ENCODE peak calls at places on chromosomes 16 and 17, in four cellular contexts. H, S, P and B are unnamed samples.

GRCh38 chr17:17832040-17832363 is 4.8 kb downstream of the SREBF1 start:
- DNase-seq in H (no peak), S (no peak), P (no peak), B (no peak)

GRCh38 chr16:4767872-4768548 is 1.0 kb upstream of the ZNF500 start:
- DNase-seq in H (no peak), S (no peak), P (no peak), B (no peak)

GRCh38 chr17:29263916-29264315 is 17.3 kb downstream of the CRYBA1 start:
- DNase-seq in H (no peak), S (no peak), P (no peak), B (no peak)

GRCh38 chr16:64615647-64616280 is 506.1 kb downstream of the CDH11 start:
- DNase-seq in H (no peak), S (peak), P (no peak), B (no peak)

GRCh38 chr17:64448665-64449512 is at the start of gene MILR1:
- DNase-seq in H (no peak), S (no peak), P (no peak), B (peak)

GRCh38 chr17:75267146-75267402 is 4.0 kb downstream of the MIF4GD start:
- DNase-seq in H (no peak), S (no peak), P (no peak), B (no peak)

GRCh38 chr16:64892843-64893242 is 229.0 kb downstream of the CDH11 start:
- DNase-seq in H (no peak), S (no peak), P (no peak), B (peak)

GRCh38 chr16:50967827-50968612 is 183.1 kb downstream of the SALL1 start:
- DNase-seq in H (no peak), S (no peak), P (no peak), B (no peak)

GRCh38 chr17:41010421-41010820 is 1.5 kb upstream of the KRTAP3-1 start:
- DNase-seq in H (no peak), S (no peak), P (no peak), B (no peak)

GRCh38 chr17:39963826-39964225 is 1.0 kb downstream of the GSDMA start:
- DNase-seq in H (no peak), S (no peak), P (no peak), B (no peak)

GRCh38 chr16:49594706-49595534 is 221.3 kb downstream of the C16orf78 start:
- DNase-seq in H (no peak), S (no peak), P (no peak), B (no peak)

GRCh38 chr16:17529982-17530760 is 59.4 kb upstream of the XYLT1 start:
- DNase-seq in H (no peak), S (no peak), P (no peak), B (no peak)

GRCh38 chr16:46929378-46930332 is 43.8 kb downstream of the DNAJA2 start:
- DNase-seq in H (peak), S (peak), P (peak), B (peak)

GRCh38 chr17:6755731-6756184 is at the start of gene XAF1:
- DNase-seq in H (peak), S (no peak), P (no peak), B (peak)

GRCh38 chr16:87380875-87381274 is 2.7 kb downstream of the FBXO31 start:
- DNase-seq in H (no peak), S (no peak), P (no peak), B (no peak)
- H3K27ac ChIP-seq in H (peak), S (no peak), P (peak), B (no peak)

DNA sequence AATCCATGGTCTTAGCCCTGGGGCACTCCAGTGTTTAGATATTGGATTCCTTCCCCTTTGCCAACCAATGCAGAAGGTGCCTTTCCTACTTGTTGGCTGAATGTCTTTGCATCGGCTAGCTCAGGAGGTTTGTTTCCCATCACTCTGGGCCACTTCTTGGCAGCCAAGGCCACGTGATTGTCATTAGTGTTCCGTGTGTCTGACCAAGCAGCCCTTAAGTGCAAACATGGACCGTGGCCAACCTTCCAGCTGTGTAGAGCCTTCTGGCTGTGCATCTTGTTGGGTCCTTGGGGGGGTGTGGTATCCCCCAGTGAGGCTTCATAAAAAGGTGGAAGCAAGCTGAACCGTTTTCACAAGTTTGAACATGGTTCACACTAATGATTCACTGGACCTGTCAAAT is 66.0 kb downstream of the GNAO1 start:
- DNase-seq in H (no peak), S (no peak), P (no peak), B (no peak)
- TF ChIP-seq POLR2AphosphoS5 in H (no peak), S (no peak), P (no peak), B (no peak)

GRCh38 chr16:82317411-82318168 is 147.6 kb upstream of the MPHOSPH6 start:
- DNase-seq in H (peak), S (no peak), P (no peak), B (no peak)
- H3K27ac ChIP-seq in H (no peak), S (no peak), P (no peak), B (no peak)

DNA sequence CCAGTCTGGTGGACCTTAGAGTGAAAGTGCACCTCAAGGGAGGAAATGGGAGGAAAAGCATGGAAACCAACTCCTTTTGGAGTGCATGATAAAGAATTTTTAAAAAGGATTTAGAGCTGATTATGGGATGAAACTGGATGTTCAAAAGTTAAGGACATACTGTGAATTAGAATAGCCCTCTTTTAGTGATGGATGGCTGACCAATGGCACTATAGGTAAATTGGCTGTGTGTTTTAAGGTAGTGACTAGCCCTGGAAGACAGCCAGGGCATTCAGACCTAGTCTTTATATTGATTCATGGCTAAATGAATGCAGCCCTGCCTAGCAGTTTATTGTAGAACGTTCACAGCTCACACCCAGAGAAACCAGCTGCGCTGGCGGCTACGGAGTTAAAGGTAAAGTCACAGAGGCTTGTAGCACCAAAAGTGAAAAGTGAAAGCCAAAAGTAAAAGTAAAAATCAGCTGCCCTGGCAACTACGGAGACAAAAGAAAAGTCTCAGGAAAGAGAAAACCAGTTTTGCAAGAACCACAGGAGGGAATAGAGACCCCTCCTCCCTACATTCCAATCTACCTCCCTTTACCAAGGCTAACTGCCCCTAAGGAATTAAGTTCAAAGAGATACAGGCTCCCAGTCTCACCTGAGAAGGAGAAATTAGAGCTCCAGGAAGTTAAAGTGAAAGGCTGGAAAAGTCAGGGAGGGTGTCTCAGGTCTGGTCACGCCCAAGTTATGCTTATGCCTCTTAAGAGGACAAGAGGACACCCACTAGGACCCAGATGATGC is 21.8 kb downstream of the ACSM1 start:
- DNase-seq in H (peak), S (peak), P (no peak), B (peak)
- TF ChIP-seq POLR2AphosphoS5 in H (peak), S (peak), P (no peak), B (no peak)

GRCh38 chr17:77909816-77910215 is 48.7 kb upstream of the TNRC6C start:
- DNase-seq in H (no peak), S (no peak), P (no peak), B (no peak)
- H3K27ac ChIP-seq in H (no peak), S (no peak), P (no peak), B (no peak)

DNA sequence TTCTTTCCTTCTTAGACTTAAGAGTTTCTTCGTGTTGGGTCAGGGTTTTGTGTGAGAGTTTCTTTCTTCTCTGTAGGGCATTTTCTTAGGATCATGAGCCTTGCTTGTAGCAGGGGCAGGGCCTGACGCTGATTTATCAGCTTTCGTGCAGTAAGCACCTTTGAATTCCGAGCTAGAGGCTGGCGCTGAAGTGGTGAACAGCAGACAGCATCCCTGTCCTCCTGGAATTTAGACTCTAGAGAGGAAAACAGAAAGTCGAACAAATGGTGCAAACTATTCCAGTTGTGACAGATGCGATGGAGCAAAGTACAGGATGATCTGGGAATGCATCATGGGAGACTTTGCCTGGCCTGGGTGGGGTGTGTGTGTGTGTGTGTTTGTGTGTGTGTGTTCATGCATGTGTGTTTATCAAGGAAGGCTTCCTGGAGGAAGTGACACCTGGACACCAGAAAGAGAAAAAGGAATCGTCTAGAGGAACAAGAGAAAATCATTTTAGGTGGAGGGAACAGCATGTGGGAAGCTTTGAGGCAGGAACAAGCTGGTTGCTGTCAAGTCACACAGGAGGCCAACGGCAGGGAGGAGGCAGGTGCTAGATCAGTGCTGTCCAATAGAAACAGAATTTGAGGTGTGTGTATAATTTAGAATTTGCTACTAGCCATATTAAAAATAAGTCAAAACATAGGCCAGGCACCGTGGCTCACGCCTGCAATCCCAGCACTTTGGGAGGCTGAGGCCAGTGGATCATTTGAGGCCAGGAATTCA is 60.2 kb downstream of the WWP2 start:
- DNase-seq in H (no peak), S (no peak), P (no peak), B (no peak)
- TF ChIP-seq POLR2AphosphoS5 in H (no peak), S (no peak), P (no peak), B (no peak)